ENCODE peak calls at places on chromosome 20, in four cellular contexts. I is IMR-90, S is adrenal gland, P is suprapubic skin. Q is an unnamed sample. For H3K36me3, the result is how much of the 10 kb centered on the place peaks cover.

GRCh38 chr20:60634773-60635172 is 617.3 kb upstream of the CDH4 start:
- DNase-seq in I (no peak), P (no peak), S (no peak), Q (no peak)

GRCh38 chr20:10536531-10536930 is 101.4 kb downstream of the SLX4IP start:
- DNase-seq in I (peak), S (no peak), P (no peak), Q (no peak)

GRCh38 chr20:50305636-50306477 is 115.2 kb downstream of the CEBPB start:
- DNase-seq in I (no peak), P (peak), S (peak), Q (peak)

GRCh38 chr20:3128585-3128984 is 31.1 kb downstream of the FASTKD5 start:
- DNase-seq in I (no peak), P (no peak), S (no peak), Q (no peak)

GRCh38 chr20:57659789-57660509 is 39.7 kb upstream of the ZBP1 start:
- DNase-seq in I (no peak), S (peak), P (peak), Q (peak)

GRCh38 chr20:37970856-37971245 is 62.4 kb downstream of the TTI1 start:
- DNase-seq in P (no peak), S (no peak), I (no peak), Q (no peak)

GRCh38 chr20:48180039-48180438 is 394.8 kb upstream of the SULF2 start:
- DNase-seq in I (no peak), P (no peak), S (no peak), Q (no peak)

GRCh38 chr20:36550797-36551299 is 9.5 kb downstream of the MYL9 start:
- DNase-seq in P (no peak), I (peak), S (peak), Q (peak)

GRCh38 chr20:20358801-20359200 is 9.1 kb upstream of the INSM1 start:
- DNase-seq in S (no peak), I (no peak), P (no peak), Q (no peak)

GRCh38 chr20:9075264-9076095 is 6.6 kb downstream of the PLCB4 start:
- DNase-seq in I (no peak), P (no peak), S (no peak), Q (no peak)

GRCh38 chr20:44533928-44534327 is 12.1 kb upstream of the SERINC3 start:
- DNase-seq in P (no peak), I (no peak), S (no peak), Q (no peak)

GRCh38 chr20:57587278-57587988 is 26.5 kb downstream of the PCK1 start:
- DNase-seq in S (no peak), I (no peak), P (no peak), Q (no peak)

GRCh38 chr20:57953638-57954037 is 243.8 kb upstream of the PMEPA1 start:
- DNase-seq in I (no peak), P (no peak), S (no peak), Q (no peak)

GRCh38 chr20:59664389-59665055 is 60.2 kb downstream of the PHACTR3 start:
- DNase-seq in I (no peak), P (no peak), S (no peak), Q (no peak)

GRCh38 chr20:41143354-41143753 is 6.0 kb downstream of the PLCG1 start:
- DNase-seq in I (no peak), P (no peak), S (no peak), Q (no peak)

GRCh38 chr20:41140226-41141133 is 3.1 kb downstream of the PLCG1 start:
- DNase-seq in I (no peak), S (no peak), P (no peak), Q (no peak)

GRCh38 chr20:41142914-41143313 is 5.6 kb downstream of the PLCG1 start:
- DNase-seq in S (no peak), P (no peak), I (no peak), Q (no peak)

GRCh38 chr20:41141153-41141815 is 3.9 kb downstream of the PLCG1 start:
- DNase-seq in S (peak), P (no peak), I (peak), Q (no peak)

GRCh38 chr20:41142241-41142640 is 4.9 kb downstream of the PLCG1 start:
- DNase-seq in S (no peak), I (no peak), P (no peak), Q (no peak)
- H3K36me3 ChIP-seq in S (under half), I (under half), P (under half), Q (under half)

GRCh38 chr20:46122516-46123481 is 4.7 kb downstream of the CD40 start:
- DNase-seq in P (peak), S (no peak), I (no peak), Q (no peak)
- TF ChIP-seq POLR2A in P (no peak), S (no peak), I (no peak), Q (no peak)

GRCh38 chr20:24960861-24961260 is 11.8 kb downstream of the CST7 start:
- DNase-seq in S (no peak), I (no peak), P (no peak), Q (no peak)

GRCh38 chr20:24962182-24962492 is 13.1 kb downstream of the CST7 start:
- DNase-seq in I (no peak), P (no peak), S (no peak), Q (no peak)

GRCh38 chr20:24960302-24960801 is 11.3 kb downstream of the CST7 start:
- DNase-seq in I (no peak), S (no peak), P (no peak), Q (no peak)

GRCh38 chr20:24962510-24962909 is 13.4 kb downstream of the CST7 start:
- DNase-seq in I (no peak), S (no peak), P (no peak), Q (no peak)

DNA sequence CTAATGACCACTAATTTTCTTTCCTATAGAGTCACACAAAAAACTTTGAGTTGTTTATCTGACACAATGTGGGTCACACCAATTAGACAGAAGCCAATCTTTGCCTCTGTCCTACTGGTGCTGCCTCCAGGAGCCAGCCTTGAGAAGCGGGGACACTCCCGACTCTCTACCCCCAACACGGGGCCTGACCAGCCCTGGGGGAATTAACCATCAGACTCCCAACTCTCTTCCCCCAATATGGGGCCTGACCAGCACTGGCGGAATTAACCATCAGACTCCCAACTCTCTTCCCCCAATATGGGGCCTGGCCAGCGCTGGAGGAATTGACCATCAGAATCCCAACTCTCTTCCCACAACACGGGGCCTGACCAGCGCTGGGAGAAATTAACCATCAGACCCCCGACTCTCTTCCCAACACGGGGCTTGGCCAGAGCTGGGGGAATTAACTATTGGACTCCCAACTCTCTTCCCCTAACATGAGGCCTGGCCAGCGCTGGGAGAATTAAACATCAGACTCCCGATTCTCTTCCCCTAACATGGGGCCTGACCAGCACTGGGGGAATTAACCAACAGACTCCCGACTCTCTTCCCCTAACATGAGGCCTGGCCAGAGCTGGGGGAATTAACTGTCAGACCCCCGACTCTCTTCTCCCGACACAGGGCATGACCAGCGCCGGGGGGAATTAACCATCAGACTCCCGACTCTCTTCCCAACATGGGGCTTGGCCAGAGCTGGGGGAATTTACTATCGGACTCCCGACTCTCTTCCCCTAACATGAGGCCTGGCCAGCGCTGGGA is 12.5 kb downstream of the CST7 start:
- DNase-seq in P (no peak), I (no peak), S (no peak), Q (no peak)
- H3K36me3 ChIP-seq in P (half or more), I (under half), S (half or more), Q (under half)

GRCh38 chr20:5148581-5148980 is 21.8 kb downstream of the CDS2 start:
- DNase-seq in P (no peak), S (no peak), I (no peak), Q (no peak)

GRCh38 chr20:5147193-5147592 is 20.4 kb downstream of the CDS2 start:
- DNase-seq in I (no peak), P (no peak), S (no peak), Q (no peak)

GRCh38 chr20:5149892-5150225 is 23.1 kb downstream of the CDS2 start:
- DNase-seq in S (no peak), P (no peak), I (no peak), Q (no peak)

GRCh38 chr20:5153152-5153467 is 26.3 kb downstream of the CDS2 start:
- DNase-seq in P (no peak), I (no peak), S (no peak), Q (no peak)

DNA sequence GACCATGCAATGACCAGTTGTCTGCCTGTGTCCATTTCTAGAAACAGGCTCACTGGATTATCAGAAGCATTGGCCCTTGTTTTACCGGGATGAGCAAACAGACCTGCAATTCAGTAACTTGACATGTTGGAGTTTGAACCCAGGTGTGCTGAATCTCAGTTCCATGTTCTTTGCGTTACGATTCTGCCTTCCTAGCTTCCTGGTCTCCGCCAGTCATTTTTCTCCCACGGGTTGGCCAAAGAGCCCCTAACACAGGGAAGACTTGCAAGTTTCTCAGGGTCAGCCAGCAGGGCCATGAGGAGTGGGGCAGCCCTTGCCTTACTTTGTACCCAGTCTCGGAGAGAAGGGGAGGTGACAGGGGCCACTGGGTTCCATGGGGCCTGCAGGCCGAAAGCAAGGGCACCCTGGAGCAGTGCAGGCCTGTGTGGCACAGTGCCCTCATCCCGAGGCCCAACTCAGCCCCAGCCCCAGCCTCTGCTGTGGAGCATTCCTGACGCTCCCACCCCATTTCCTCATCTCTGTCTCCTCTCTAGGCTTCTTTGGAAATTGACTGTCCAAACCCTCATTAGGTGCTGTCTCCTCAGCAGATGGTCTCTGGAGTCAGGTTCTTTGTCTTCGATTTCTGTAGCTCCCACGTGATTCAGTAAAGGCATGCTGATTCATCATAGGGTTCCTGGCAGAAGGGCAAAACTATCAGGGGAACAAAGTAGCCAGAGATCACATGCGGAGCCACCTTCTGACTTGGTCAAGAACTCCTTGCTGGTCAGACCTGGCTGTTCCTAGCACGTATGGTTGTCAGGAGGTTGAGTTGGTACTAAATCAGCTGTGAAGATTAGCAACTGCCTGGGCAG is 23.6 kb downstream of the CDS2 start:
- DNase-seq in I (peak), S (peak), P (no peak), Q (no peak)
- TF ChIP-seq POLR2A in I (no peak), S (no peak), P (no peak), Q (no peak)

GRCh38 chr20:7269452-7269851 is 502.0 kb downstream of the BMP2 start:
- DNase-seq in S (no peak), I (no peak), P (no peak), Q (no peak)

GRCh38 chr20:7264137-7264536 is 496.7 kb downstream of the BMP2 start:
- DNase-seq in S (no peak), P (no peak), I (no peak), Q (no peak)
- H3K36me3 ChIP-seq in S (under half), P (under half), I (under half), Q (under half)